ENCODE peak calls at places on chromosomes 11 and 22, in five cellular contexts. One of them, this sample, is unnamed. For H3K9me3, the result is how much of the 10 kb centered on the place peaks cover.

GRCh38 chr11:32529994-32530588 is 53.5 kb upstream of the EIF3M start:
- DNase-seq in tibial artery: no peak
- DNase-seq in right lobe of liver: no peak
- DNase-seq in breast epithelium: no peak
- DNase-seq in stomach: no peak
- DNase-seq in this sample: no peak

GRCh38 chr11:63490551-63491239 is at the start of gene PLAAT5:
- DNase-seq in tibial artery: no peak
- DNase-seq in right lobe of liver: no peak
- DNase-seq in breast epithelium: peak
- DNase-seq in stomach: no peak
- DNase-seq in this sample: peak

GRCh38 chr11:113001709-113002108 is 40.5 kb downstream of the NCAM1 start:
- DNase-seq in tibial artery: no peak
- DNase-seq in right lobe of liver: no peak
- DNase-seq in breast epithelium: no peak
- DNase-seq in stomach: no peak
- DNase-seq in this sample: no peak

GRCh38 chr22:42428025-42428424 is 4.2 kb downstream of the NFAM1 start:
- DNase-seq in tibial artery: no peak
- DNase-seq in right lobe of liver: no peak
- DNase-seq in breast epithelium: no peak
- DNase-seq in stomach: no peak
- DNase-seq in this sample: no peak

GRCh38 chr11:77418155-77418980 is 55.5 kb downstream of the PAK1 start:
- DNase-seq in tibial artery: no peak
- DNase-seq in right lobe of liver: no peak
- DNase-seq in breast epithelium: no peak
- DNase-seq in stomach: no peak
- DNase-seq in this sample: no peak

GRCh38 chr11:112689851-112690250 is 271.4 kb upstream of the NCAM1 start:
- DNase-seq in tibial artery: no peak
- DNase-seq in right lobe of liver: no peak
- DNase-seq in breast epithelium: no peak
- DNase-seq in stomach: no peak
- DNase-seq in this sample: no peak

GRCh38 chr11:47553417-47553746 is 450 bp upstream of the CELF1 start:
- DNase-seq in tibial artery: no peak
- DNase-seq in right lobe of liver: no peak
- DNase-seq in breast epithelium: no peak
- DNase-seq in stomach: peak
- DNase-seq in this sample: no peak

GRCh38 chr22:43889366-43890253 is 2.2 kb downstream of the PNPLA5 start:
- DNase-seq in tibial artery: no peak
- DNase-seq in right lobe of liver: peak
- DNase-seq in breast epithelium: no peak
- DNase-seq in stomach: no peak
- DNase-seq in this sample: peak

GRCh38 chr11:36672815-36673450 is 74.9 kb upstream of the RAG2 start:
- DNase-seq in tibial artery: no peak
- DNase-seq in right lobe of liver: no peak
- DNase-seq in breast epithelium: no peak
- DNase-seq in stomach: no peak
- DNase-seq in this sample: no peak

GRCh38 chr11:93476796-93477195 is 66.4 kb downstream of the SMCO4 start:
- DNase-seq in tibial artery: no peak
- DNase-seq in right lobe of liver: no peak
- DNase-seq in breast epithelium: no peak
- DNase-seq in stomach: no peak
- DNase-seq in this sample: no peak

GRCh38 chr11:61026121-61027031 is 54.9 kb downstream of the CD6 start:
- DNase-seq in tibial artery: no peak
- DNase-seq in right lobe of liver: no peak
- DNase-seq in breast epithelium: no peak
- DNase-seq in stomach: no peak
- DNase-seq in this sample: no peak

GRCh38 chr11:11987503-11988022 is 20.9 kb downstream of the DKK3 start:
- DNase-seq in tibial artery: no peak
- DNase-seq in right lobe of liver: no peak
- DNase-seq in breast epithelium: no peak
- DNase-seq in stomach: peak
- DNase-seq in this sample: no peak

GRCh38 chr11:67731583-67731982 is 57.2 kb upstream of the ALDH3B2 start:
- DNase-seq in tibial artery: no peak
- DNase-seq in right lobe of liver: no peak
- DNase-seq in breast epithelium: no peak
- DNase-seq in stomach: no peak
- DNase-seq in this sample: no peak

GRCh38 chr22:49462795-49463194 is 364.9 kb downstream of the BRD1 start:
- DNase-seq in tibial artery: no peak
- DNase-seq in right lobe of liver: no peak
- DNase-seq in breast epithelium: no peak
- DNase-seq in stomach: no peak
- DNase-seq in this sample: no peak

GRCh38 chr11:120431633-120432032 is 79.9 kb upstream of the GRIK4 start:
- DNase-seq in tibial artery: no peak
- DNase-seq in right lobe of liver: no peak
- DNase-seq in breast epithelium: no peak
- DNase-seq in stomach: no peak
- DNase-seq in this sample: no peak

GRCh38 chr11:72989727-72990126 is 152.4 kb downstream of the FCHSD2 start:
- DNase-seq in tibial artery: no peak
- DNase-seq in right lobe of liver: no peak
- DNase-seq in breast epithelium: no peak
- DNase-seq in stomach: no peak
- DNase-seq in this sample: no peak

GRCh38 chr22:19287889-19288288 is 3.6 kb downstream of the CLTCL1 start:
- DNase-seq in tibial artery: no peak
- DNase-seq in right lobe of liver: no peak
- DNase-seq in breast epithelium: no peak
- DNase-seq in stomach: no peak
- DNase-seq in this sample: no peak

GRCh38 chr22:46185263-46185662 is 34.9 kb downstream of the PPARA start:
- DNase-seq in tibial artery: no peak
- DNase-seq in right lobe of liver: no peak
- DNase-seq in breast epithelium: no peak
- DNase-seq in stomach: no peak
- DNase-seq in this sample: no peak

GRCh38 chr22:46788426-46789168 is 26.1 kb downstream of the TBC1D22A start:
- DNase-seq in tibial artery: peak
- DNase-seq in right lobe of liver: no peak
- DNase-seq in breast epithelium: no peak
- DNase-seq in stomach: no peak
- DNase-seq in this sample: no peak

GRCh38 chr11:73323464-73323863 is 15.4 kb downstream of the ARHGEF17 start:
- DNase-seq in tibial artery: peak
- DNase-seq in right lobe of liver: peak
- DNase-seq in breast epithelium: no peak
- DNase-seq in stomach: peak
- DNase-seq in this sample: peak

GRCh38 chr11:114307524-114308203 is 11.5 kb downstream of the NNMT start:
- DNase-seq in tibial artery: peak
- DNase-seq in right lobe of liver: peak
- DNase-seq in breast epithelium: peak
- DNase-seq in stomach: peak
- DNase-seq in this sample: peak

GRCh38 chr22:36744791-36745190 is 31.1 kb downstream of the IFT27 start:
- DNase-seq in tibial artery: peak
- DNase-seq in right lobe of liver: no peak
- DNase-seq in breast epithelium: no peak
- DNase-seq in stomach: no peak
- DNase-seq in this sample: peak

GRCh38 chr11:110174645-110175310 is 81.6 kb downstream of the ZC3H12C start:
- DNase-seq in tibial artery: no peak
- DNase-seq in right lobe of liver: no peak
- DNase-seq in breast epithelium: no peak
- DNase-seq in stomach: no peak
- DNase-seq in this sample: no peak

GRCh38 chr22:24409707-24410106 is 17.7 kb upstream of the ADORA2A start:
- DNase-seq in tibial artery: no peak
- DNase-seq in right lobe of liver: no peak
- DNase-seq in breast epithelium: no peak
- DNase-seq in stomach: no peak
- DNase-seq in this sample: no peak

GRCh38 chr11:82978422-82979099 is 77.0 kb downstream of the DDIAS start:
- DNase-seq in tibial artery: no peak
- DNase-seq in right lobe of liver: no peak
- DNase-seq in breast epithelium: no peak
- DNase-seq in stomach: no peak
- DNase-seq in this sample: no peak

GRCh38 chr11:114987171-114987760 is 308.9 kb downstream of the NXPE2 start:
- DNase-seq in tibial artery: no peak
- DNase-seq in right lobe of liver: no peak
- DNase-seq in breast epithelium: no peak
- DNase-seq in stomach: no peak
- DNase-seq in this sample: no peak

GRCh38 chr11:8202428-8203160 is 33.8 kb upstream of the RIC3 start:
- DNase-seq in tibial artery: no peak
- DNase-seq in right lobe of liver: no peak
- DNase-seq in breast epithelium: no peak
- DNase-seq in stomach: no peak
- DNase-seq in this sample: no peak

GRCh38 chr22:39292561-39293074 is 26.8 kb downstream of the RPL3 start:
- DNase-seq in tibial artery: peak
- DNase-seq in right lobe of liver: peak
- DNase-seq in breast epithelium: peak
- DNase-seq in stomach: peak
- DNase-seq in this sample: peak

GRCh38 chr11:31412946-31413345 is 43.3 kb downstream of the DNAJC24 start:
- DNase-seq in tibial artery: no peak
- DNase-seq in right lobe of liver: no peak
- DNase-seq in breast epithelium: no peak
- DNase-seq in stomach: no peak
- DNase-seq in this sample: no peak

GRCh38 chr22:36156515-36157419 is 3.8 kb downstream of the APOL3 start:
- DNase-seq in tibial artery: peak
- DNase-seq in right lobe of liver: peak
- DNase-seq in breast epithelium: peak
- DNase-seq in stomach: peak
- DNase-seq in this sample: peak

GRCh38 chr11:1389932-1390587 is at the start of gene BRSK2:
- DNase-seq in tibial artery: no peak
- DNase-seq in right lobe of liver: no peak
- DNase-seq in breast epithelium: no peak
- DNase-seq in stomach: no peak
- DNase-seq in this sample: no peak

GRCh38 chr22:31144223-31144622 is 3.9 kb upstream of the PLA2G3 start:
- DNase-seq in tibial artery: no peak
- DNase-seq in right lobe of liver: no peak
- DNase-seq in breast epithelium: no peak
- DNase-seq in stomach: no peak
- DNase-seq in this sample: no peak

GRCh38 chr22:29301716-29302401 is 4.6 kb upstream of the GAS2L1 start:
- DNase-seq in tibial artery: no peak
- DNase-seq in right lobe of liver: no peak
- DNase-seq in breast epithelium: no peak
- DNase-seq in stomach: no peak
- DNase-seq in this sample: no peak

GRCh38 chr22:25824828-25825474 is 83.0 kb downstream of the MYO18B start:
- DNase-seq in tibial artery: no peak
- DNase-seq in right lobe of liver: no peak
- DNase-seq in breast epithelium: no peak
- DNase-seq in stomach: no peak
- DNase-seq in this sample: no peak

GRCh38 chr11:79421820-79422219 is 19.0 kb downstream of the TENM4 start:
- DNase-seq in tibial artery: no peak
- DNase-seq in right lobe of liver: no peak
- DNase-seq in breast epithelium: no peak
- DNase-seq in stomach: no peak
- DNase-seq in this sample: no peak

GRCh38 chr11:9906043-9906791 is 242.3 kb downstream of the SWAP70 start:
- DNase-seq in tibial artery: no peak
- DNase-seq in right lobe of liver: no peak
- DNase-seq in breast epithelium: peak
- DNase-seq in stomach: no peak
- DNase-seq in this sample: no peak
- H3K27ac ChIP-seq in tibial artery: no peak
- H3K27ac ChIP-seq in right lobe of liver: no peak
- H3K27ac ChIP-seq in breast epithelium: peak
- H3K27ac ChIP-seq in stomach: no peak
- H3K27ac ChIP-seq in this sample: no peak

GRCh38 chr11:103671143-103671651 is 365.2 kb upstream of the DDI1 start:
- DNase-seq in tibial artery: no peak
- DNase-seq in right lobe of liver: no peak
- DNase-seq in breast epithelium: no peak
- DNase-seq in stomach: no peak
- DNase-seq in this sample: no peak
- TF ChIP-seq CTCF in tibial artery: no peak
- TF ChIP-seq CTCF in right lobe of liver: no peak
- TF ChIP-seq CTCF in breast epithelium: no peak
- TF ChIP-seq CTCF in stomach: no peak
- TF ChIP-seq CTCF in this sample: no peak

GRCh38 chr22:11627798-11628650 is 3900.0 kb upstream of the OR11H1 start:
- DNase-seq in tibial artery: no peak
- DNase-seq in right lobe of liver: peak
- DNase-seq in breast epithelium: no peak
- DNase-seq in stomach: no peak
- DNase-seq in this sample: peak

GRCh38 chr22:11628651-11629511 is 3899.1 kb upstream of the OR11H1 start:
- DNase-seq in tibial artery: no peak
- DNase-seq in right lobe of liver: peak
- DNase-seq in breast epithelium: no peak
- DNase-seq in stomach: no peak
- DNase-seq in this sample: peak

GRCh38 chr22:11627436-11627797 is 3900.6 kb upstream of the OR11H1 start:
- DNase-seq in tibial artery: no peak
- DNase-seq in right lobe of liver: peak
- DNase-seq in breast epithelium: no peak
- DNase-seq in stomach: no peak
- DNase-seq in this sample: peak

GRCh38 chr22:11626422-11626773 is 3901.6 kb upstream of the OR11H1 start:
- DNase-seq in tibial artery: no peak
- DNase-seq in right lobe of liver: peak
- DNase-seq in breast epithelium: no peak
- DNase-seq in stomach: no peak
- DNase-seq in this sample: peak

GRCh38 chr22:11629661-11630385 is 3898.2 kb upstream of the OR11H1 start:
- DNase-seq in tibial artery: no peak
- DNase-seq in right lobe of liver: peak
- DNase-seq in breast epithelium: no peak
- DNase-seq in stomach: no peak
- DNase-seq in this sample: peak
- H3K9me3 ChIP-seq in tibial artery: under half
- H3K9me3 ChIP-seq in right lobe of liver: under half
- H3K9me3 ChIP-seq in breast epithelium: half or more
- H3K9me3 ChIP-seq in stomach: half or more
- H3K9me3 ChIP-seq in this sample: under half

DNA sequence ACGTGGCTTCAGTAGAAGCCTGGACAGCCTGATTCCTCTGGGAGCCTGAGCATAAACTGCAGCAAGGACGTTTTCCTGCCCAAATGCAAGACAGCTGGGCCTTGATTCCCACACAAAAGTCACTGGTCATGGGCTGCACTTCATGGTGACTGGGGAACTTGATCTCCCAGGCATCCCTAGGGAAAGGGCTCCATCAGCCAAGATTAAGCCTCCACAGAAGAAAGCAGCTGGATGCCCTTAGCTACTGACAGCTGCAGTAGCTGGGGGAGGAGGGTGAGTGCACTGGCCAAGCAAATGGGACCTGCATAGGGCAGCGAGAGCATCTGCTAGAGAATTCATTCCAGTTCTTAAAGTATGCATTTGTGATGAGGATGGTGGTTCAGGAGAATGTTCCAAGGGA is 267.4 kb upstream of the ISX start:
- DNase-seq in tibial artery: no peak
- DNase-seq in right lobe of liver: no peak
- DNase-seq in breast epithelium: no peak
- DNase-seq in stomach: no peak
- DNase-seq in this sample: no peak
- H3K27ac ChIP-seq in tibial artery: no peak
- H3K27ac ChIP-seq in right lobe of liver: no peak
- H3K27ac ChIP-seq in breast epithelium: no peak
- H3K27ac ChIP-seq in stomach: no peak
- H3K27ac ChIP-seq in this sample: no peak

This sample was measured in upper lobe of right lung.